ENCODE peak calls at places on chromosome 9, in seven cellular contexts. D, P, G, Q, C, R and B are unnamed samples.

GRCh38 chr9:69380811-69381210 is 55.8 kb downstream of the ENTREP1 start:
- DNase-seq in D (no peak), R (peak; percentile 34), P (no peak), C (peak; percentile 24), Q (no peak), G (no peak), B (peak; percentile 33)

GRCh38 chr9:136403538-136403914 is 3.6 kb upstream of the SNAPC4 start:
- DNase-seq in P (no peak), Q (no peak), G (no peak), C (no peak), R (no peak), D (no peak), B (no peak)

GRCh38 chr9:35042081-35042604 is 30.3 kb downstream of the VCP start:
- DNase-seq in D (no peak), C (peak; percentile 60), R (peak; percentile 81), Q (no peak), G (no peak), P (peak; percentile 60), B (no peak)

GRCh38 chr9:135788576-135789300 is 86.8 kb downstream of the KCNT1 start:
- DNase-seq in G (no peak), D (no peak), Q (no peak), P (no peak), R (no peak), C (no peak), B (no peak)

GRCh38 chr9:15218994-15219393 is 88.0 kb downstream of the TTC39B start:
- DNase-seq in G (no peak), D (no peak), R (no peak), C (no peak), P (no peak), Q (no peak), B (no peak)

GRCh38 chr9:134678206-134678605 is 36.6 kb downstream of the COL5A1 start:
- DNase-seq in Q (no peak), G (peak; percentile 43), D (no peak), R (no peak), P (no peak), C (no peak), B (no peak)

GRCh38 chr9:132155514-132155913 is 6.3 kb upstream of the NTNG2 start:
- DNase-seq in P (no peak), D (no peak), Q (no peak), C (no peak), R (no peak), G (no peak), B (no peak)

GRCh38 chr9:83699615-83700014 is 8.1 kb downstream of the UBQLN1 start:
- DNase-seq in C (no peak), G (no peak), P (no peak), Q (no peak), D (no peak), R (no peak), B (no peak)

GRCh38 chr9:95083086-95083768 is 234.3 kb downstream of the FANCC start:
- DNase-seq in P (no peak), Q (no peak), D (no peak), G (peak; percentile 25), R (no peak), C (no peak), B (no peak)

GRCh38 chr9:131308452-131308851 is 18.9 kb downstream of the PLPP7 start:
- DNase-seq in Q (no peak), P (no peak), G (no peak), D (no peak), R (no peak), C (no peak), B (no peak)

GRCh38 chr9:81787747-81788632 is 98.6 kb upstream of the TLE1 start:
- DNase-seq in G (no peak), D (peak; percentile 73), P (peak; percentile 97), R (peak; percentile 90), Q (peak; percentile 51), C (peak; percentile 93), B (peak; percentile 89)
- TF ChIP-seq CTCF in G (no peak), D (no peak), P (peak; percentile 27), R (peak; percentile 10), Q (no peak), C (peak; percentile 18), B (no peak)

DNA sequence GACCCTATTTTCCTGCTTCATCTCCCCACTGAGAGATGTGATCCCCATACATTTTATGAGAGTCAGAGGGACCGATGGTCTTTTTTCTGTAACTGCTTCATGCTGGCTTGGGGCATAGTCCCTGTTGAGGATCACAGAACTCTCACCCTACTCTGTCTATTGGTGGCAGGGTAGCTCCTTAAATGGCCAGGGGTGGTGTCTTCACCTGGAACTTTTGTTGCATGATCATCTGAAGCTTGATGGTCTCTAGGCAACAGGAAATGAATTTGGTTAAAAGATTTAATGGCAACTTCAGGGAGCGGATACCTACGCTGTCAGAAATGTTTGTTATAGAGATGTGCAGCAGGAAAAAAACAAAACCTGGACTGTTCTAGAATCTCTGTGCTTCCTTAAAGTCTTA is 87.0 kb upstream of the GLIS3 start:
- DNase-seq in G (no peak), C (no peak), R (no peak), P (no peak), D (no peak), Q (no peak), B (no peak)
- TF ChIP-seq CTCF in G (no peak), C (no peak), R (no peak), P (no peak), D (no peak), Q (no peak), B (no peak)

DNA sequence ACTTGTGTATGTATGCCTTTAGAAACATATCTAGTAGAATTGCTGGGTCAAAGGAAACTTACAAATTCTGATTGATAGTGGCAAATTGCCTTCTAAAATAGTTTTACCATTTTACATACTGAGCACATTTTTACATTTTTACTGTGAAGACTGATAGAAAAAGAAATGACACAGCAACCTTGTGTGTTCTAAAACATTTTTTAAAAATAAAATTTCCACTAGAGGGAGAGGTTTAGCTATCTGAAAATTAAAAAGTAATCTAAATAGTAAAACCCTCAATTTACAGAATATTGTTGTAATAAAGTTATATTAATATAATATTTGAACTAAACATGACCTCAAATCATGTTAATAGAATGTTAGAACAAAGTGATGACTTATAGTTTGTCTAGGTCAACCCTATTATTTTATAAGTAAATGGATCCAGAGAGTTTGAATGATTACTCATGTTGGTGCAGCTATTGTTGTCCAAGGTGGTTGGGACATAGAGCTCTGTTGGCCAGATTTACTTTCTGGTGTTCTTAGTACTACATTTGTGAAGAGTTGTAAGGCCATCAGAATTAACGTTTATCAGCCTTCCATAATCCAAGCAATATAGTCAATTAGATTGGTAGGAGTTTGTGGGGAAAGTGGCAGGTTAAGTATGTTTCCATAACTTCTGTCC is 17.2 kb downstream of the CENPP start:
- DNase-seq in P (peak; percentile 31), G (no peak), Q (no peak), R (peak; percentile 66), C (peak; percentile 58), D (no peak), B (no peak)
- TF ChIP-seq CTCF in P (no peak), G (no peak), Q (peak; percentile 44), R (no peak), C (peak; percentile 18), D (no peak), B (peak; percentile 75)

GRCh38 chr9:100492952-100493351 is 20.0 kb downstream of the TMEFF1 start:
- DNase-seq in P (peak; percentile 61), D (peak; percentile 18), C (peak; percentile 52), Q (no peak), G (no peak), R (peak; percentile 56), B (peak; percentile 45)
- TF ChIP-seq CTCF in P (peak; percentile 25), D (peak; percentile 52), C (peak; percentile 40), Q (no peak), G (no peak), R (no peak), B (peak; percentile 34)

GRCh38 chr9:6080154-6080716 is 64.8 kb upstream of the RANBP6 start:
- DNase-seq in D (peak; percentile 83), Q (peak; percentile 89), P (peak; percentile 94), C (peak; percentile 87), R (peak; percentile 95), G (peak; percentile 94), B (peak; percentile 71)
- TF ChIP-seq CTCF in D (peak; percentile 13), Q (no peak), P (no peak), C (no peak), R (no peak), G (no peak), B (peak; percentile 12)

GRCh38 chr9:5502553-5502952 is 7.8 kb upstream of the PDCD1LG2 start:
- DNase-seq in R (no peak), Q (no peak), D (no peak), C (no peak), P (no peak), G (no peak), B (no peak)

GRCh38 chr9:5493597-5494511 is 16.5 kb upstream of the PDCD1LG2 start:
- DNase-seq in P (peak; percentile 81), D (no peak), Q (no peak), C (peak; percentile 96), G (no peak), R (peak; percentile 92), B (peak; percentile 90)

GRCh38 chr9:5499889-5500398 is 10.4 kb upstream of the PDCD1LG2 start:
- DNase-seq in R (peak; percentile 80), D (no peak), Q (no peak), G (no peak), C (peak; percentile 70), P (peak; percentile 91), B (peak; percentile 25)

GRCh38 chr9:5500441-5501235 is 9.7 kb upstream of the PDCD1LG2 start:
- DNase-seq in Q (no peak), G (no peak), P (peak; percentile 96), C (peak; percentile 67), D (no peak), R (no peak), B (no peak)

DNA sequence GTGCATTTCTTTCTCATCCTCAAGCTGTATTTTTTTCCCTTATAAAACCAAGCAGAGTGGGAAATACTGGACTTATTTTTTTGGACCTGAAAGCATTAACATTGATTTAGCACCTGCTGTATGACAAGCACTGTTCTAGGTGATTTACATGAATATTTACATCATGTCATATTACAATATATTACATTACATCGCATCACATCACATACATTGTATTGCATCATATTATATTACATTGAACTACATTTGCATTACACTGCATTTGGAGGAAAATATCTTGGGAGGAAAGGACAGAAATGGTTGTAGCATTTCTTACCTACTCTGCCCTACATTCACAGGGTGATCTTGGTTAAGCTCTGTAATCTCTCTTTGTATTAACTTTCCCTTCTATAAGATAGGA is 11.2 kb upstream of the PDCD1LG2 start:
- DNase-seq in G (no peak), C (no peak), P (no peak), Q (no peak), D (no peak), R (no peak), B (no peak)
- TF ChIP-seq CTCF in G (no peak), C (no peak), P (no peak), Q (no peak), D (no peak), R (no peak), B (no peak)

DNA sequence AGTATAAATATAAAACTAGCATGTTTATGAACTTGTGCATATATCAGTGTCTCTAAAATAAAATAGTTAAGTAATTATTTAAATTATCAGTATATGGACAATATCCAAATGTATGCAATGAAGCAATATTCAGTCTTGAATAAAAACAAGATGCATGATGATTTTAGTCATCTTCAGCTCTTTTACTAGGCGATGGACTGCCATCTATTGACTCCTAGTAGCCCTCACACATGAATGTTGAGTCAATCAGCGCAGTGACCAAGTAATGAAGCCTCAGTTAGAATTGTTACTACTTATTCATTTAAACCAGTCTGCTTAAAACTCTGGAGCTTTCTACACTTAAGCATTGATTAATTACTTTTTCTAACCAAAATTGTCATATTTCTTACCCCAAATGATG is 92.9 kb upstream of the GRHPR start:
- DNase-seq in D (no peak), P (peak; percentile 59), Q (no peak), C (peak; percentile 61), R (peak; percentile 44), G (no peak), B (peak; percentile 10)
- TF ChIP-seq CTCF in D (peak; percentile 49), P (peak; percentile 42), Q (no peak), C (peak; percentile 38), R (peak; percentile 22), G (no peak), B (peak; percentile 52)